ENCODE peak calls at places on chromosomes 3 and 15, in four cellular contexts. T is aorta, P is IMR-90, W is breast epithelium. C is an unnamed sample.

GRCh38 chr3:42271786-42272185 is 5.8 kb upstream of the CCK start:
- DNase-seq in T (no peak), P (no peak), W (no peak), C (no peak)

GRCh38 chr15:94237903-94238302 is 6.5 kb downstream of the MCTP2 start:
- DNase-seq in T (no peak), P (peak), W (no peak), C (no peak)

GRCh38 chr3:177569823-177570657 is 372.8 kb upstream of the TBL1XR1 start:
- DNase-seq in T (no peak), P (no peak), W (no peak), C (no peak)

GRCh38 chr3:142987080-142987700 is 14.2 kb upstream of the U2SURP start:
- DNase-seq in T (no peak), P (peak), W (no peak), C (no peak)

GRCh38 chr15:29668120-29668602 is 154.1 kb downstream of the TJP1 start:
- DNase-seq in T (peak), P (peak), W (peak), C (peak)

GRCh38 chr3:177968891-177969290 is 567.3 kb upstream of the KCNMB2 start:
- DNase-seq in T (no peak), P (peak), W (no peak), C (no peak)

GRCh38 chr3:110419096-110419495 is 652.5 kb upstream of the NECTIN3 start:
- DNase-seq in T (no peak), P (no peak), W (no peak), C (no peak)

GRCh38 chr3:20822251-20822650 is 636.2 kb upstream of the SGO1 start:
- DNase-seq in T (no peak), P (no peak), W (no peak), C (no peak)

DNA sequence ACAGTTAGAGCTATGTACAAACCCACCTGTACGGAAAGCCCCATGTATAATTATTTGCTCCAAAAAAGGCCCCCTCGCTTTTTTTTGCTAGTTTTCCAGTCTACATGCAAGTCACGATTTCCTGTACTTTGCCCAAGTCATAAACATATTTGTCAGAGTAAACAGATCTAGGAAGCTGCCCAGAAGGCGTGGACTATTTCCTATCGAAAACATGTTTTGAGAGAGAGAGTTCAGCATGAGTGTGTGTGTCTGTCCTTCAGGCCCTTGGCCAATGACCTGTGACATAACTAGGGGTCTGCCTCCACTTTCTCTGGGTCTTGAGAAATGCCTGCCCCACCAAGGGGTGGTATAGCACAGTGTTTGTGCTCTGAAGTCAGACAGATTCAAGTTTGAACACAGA is 72.7 kb upstream of the HACD2 start:
- DNase-seq in T (no peak), P (peak), W (no peak), C (no peak)
- H3K27ac ChIP-seq in T (peak), P (peak), W (peak), C (no peak)

GRCh38 chr3:44729384-44729910 is at the start of gene ZNF501:
- DNase-seq in T (peak), P (peak), W (peak), C (peak)
- H3K27ac ChIP-seq in T (no peak), P (peak), W (no peak), C (no peak)

GRCh38 chr3:46576899-46577298 is 10.8 kb upstream of the LRRC2 start:
- DNase-seq in T (no peak), P (no peak), W (no peak), C (no peak)

GRCh38 chr3:46580675-46581074 is 14.6 kb upstream of the LRRC2 start:
- DNase-seq in T (no peak), P (no peak), W (no peak), C (no peak)

GRCh38 chr3:46578973-46579755 is 13.1 kb upstream of the LRRC2 start:
- DNase-seq in T (no peak), P (no peak), W (no peak), C (no peak)

GRCh38 chr3:46576386-46576785 is 10.3 kb upstream of the LRRC2 start:
- DNase-seq in T (no peak), P (no peak), W (no peak), C (no peak)

DNA sequence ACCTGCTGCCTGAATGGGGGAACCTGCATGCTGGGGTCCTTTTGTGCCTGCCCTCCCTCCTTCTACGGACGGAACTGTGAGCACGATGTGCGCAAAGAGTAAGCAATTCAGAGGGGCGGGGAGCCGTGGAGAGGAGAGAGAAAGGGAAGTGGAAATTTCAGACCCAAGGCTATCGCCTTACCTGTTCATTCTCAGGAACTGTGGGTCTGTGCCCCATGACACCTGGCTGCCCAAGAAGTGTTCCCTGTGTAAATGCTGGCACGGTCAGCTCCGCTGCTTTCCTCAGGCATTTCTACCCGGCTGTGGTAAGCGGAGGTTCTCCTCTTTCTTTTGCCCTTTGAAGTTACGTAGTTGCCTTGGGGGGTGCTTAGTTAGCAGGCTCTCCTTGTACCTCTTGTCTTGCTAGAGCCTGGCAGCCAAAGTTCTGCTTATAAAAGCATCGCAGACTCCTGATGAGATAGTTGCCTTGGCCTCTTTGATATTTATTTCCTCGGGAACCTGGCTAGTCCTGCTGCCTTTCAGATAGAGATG is 13.7 kb upstream of the LRRC2 start:
- DNase-seq in T (no peak), P (no peak), W (no peak), C (no peak)
- H3K27ac ChIP-seq in T (no peak), P (no peak), W (no peak), C (no peak)

GRCh38 chr15:87755226-87755625 is 501.3 kb downstream of the NTRK3 start:
- DNase-seq in T (no peak), P (no peak), W (no peak), C (no peak)

GRCh38 chr15:87757084-87757483 is 499.5 kb downstream of the NTRK3 start:
- DNase-seq in T (no peak), P (no peak), W (no peak), C (no peak)

GRCh38 chr15:87752250-87752951 is 504.1 kb downstream of the NTRK3 start:
- DNase-seq in T (no peak), P (peak), W (no peak), C (no peak)

GRCh38 chr15:87756072-87756471 is 500.5 kb downstream of the NTRK3 start:
- DNase-seq in T (no peak), P (no peak), W (no peak), C (no peak)

GRCh38 chr15:87753539-87753938 is 503.0 kb downstream of the NTRK3 start:
- DNase-seq in T (no peak), P (no peak), W (no peak), C (no peak)
- H3K27ac ChIP-seq in T (no peak), P (no peak), W (no peak), C (no peak)

GRCh38 chr15:41285285-41285684 is 47.1 kb downstream of the OIP5 start:
- DNase-seq in T (no peak), P (no peak), W (no peak), C (no peak)
- H3K27ac ChIP-seq in T (no peak), P (no peak), W (peak), C (no peak)

GRCh38 chr3:172202797-172203196 is 163.4 kb downstream of the FNDC3B start:
- DNase-seq in T (no peak), P (no peak), W (no peak), C (no peak)
- H3K27ac ChIP-seq in T (peak), P (peak), W (peak), C (no peak)

GRCh38 chr15:69402816-69403215 is 11.3 kb upstream of the KIF23 start:
- DNase-seq in T (no peak), P (no peak), W (no peak), C (no peak)
- H3K27ac ChIP-seq in T (no peak), P (no peak), W (no peak), C (no peak)